ENCODE peak calls at places on chromosomes 7 and 10, in four cellular contexts. One of them, this sample, is unnamed.

GRCh38 chr10:76743169-76743568 is 894.4 kb downstream of the KCNMA1 start:
- DNase-seq in transverse colon: no peak
- DNase-seq in stomach: no peak
- DNase-seq in breast epithelium: no peak
- DNase-seq in this sample: no peak

GRCh38 chr7:47354831-47355541 is 226.9 kb downstream of the TNS3 start:
- DNase-seq in transverse colon: peak; percentile 94
- DNase-seq in stomach: peak; percentile 83
- DNase-seq in breast epithelium: no peak
- DNase-seq in this sample: no peak

GRCh38 chr10:100075426-100076220 is 6.0 kb downstream of the CPN1 start:
- DNase-seq in transverse colon: no peak
- DNase-seq in stomach: no peak
- DNase-seq in breast epithelium: no peak
- DNase-seq in this sample: no peak

GRCh38 chr7:128459394-128459878 is 3.8 kb downstream of the HILPDA start:
- DNase-seq in transverse colon: peak; percentile 77
- DNase-seq in stomach: peak; percentile 71
- DNase-seq in breast epithelium: peak; percentile 63
- DNase-seq in this sample: no peak

GRCh38 chr10:98608417-98608816 is 161.7 kb upstream of the HPS1 start:
- DNase-seq in transverse colon: peak; percentile 20
- DNase-seq in stomach: no peak
- DNase-seq in breast epithelium: no peak
- DNase-seq in this sample: no peak

GRCh38 chr7:102434039-102434481 is 685 bp downstream of the ORAI2 start:
- DNase-seq in transverse colon: no peak
- DNase-seq in stomach: no peak
- DNase-seq in breast epithelium: no peak
- DNase-seq in this sample: no peak

GRCh38 chr10:70321897-70322890 is 38.4 kb upstream of the NPFFR1 start:
- DNase-seq in transverse colon: no peak
- DNase-seq in stomach: no peak
- DNase-seq in breast epithelium: no peak
- DNase-seq in this sample: no peak

GRCh38 chr10:2121944-2122343 is 384.6 kb upstream of the ADARB2 start:
- DNase-seq in transverse colon: no peak
- DNase-seq in stomach: no peak
- DNase-seq in breast epithelium: no peak
- DNase-seq in this sample: peak; percentile 12

GRCh38 chr7:74583630-74584029 is 73.9 kb upstream of the GTF2I start:
- DNase-seq in transverse colon: no peak
- DNase-seq in stomach: no peak
- DNase-seq in breast epithelium: no peak
- DNase-seq in this sample: no peak

GRCh38 chr10:23364378-23364777 is 19.8 kb upstream of the C10orf67 start:
- DNase-seq in transverse colon: no peak
- DNase-seq in stomach: no peak
- DNase-seq in breast epithelium: no peak
- DNase-seq in this sample: no peak

GRCh38 chr7:131223151-131223550 is 104.5 kb upstream of the MKLN1 start:
- DNase-seq in transverse colon: no peak
- DNase-seq in stomach: no peak
- DNase-seq in breast epithelium: no peak
- DNase-seq in this sample: no peak

GRCh38 chr7:131218727-131219128 is 108.9 kb upstream of the MKLN1 start:
- DNase-seq in transverse colon: no peak
- DNase-seq in stomach: no peak
- DNase-seq in breast epithelium: no peak
- DNase-seq in this sample: no peak

GRCh38 chr7:131221061-131221460 is 106.6 kb upstream of the MKLN1 start:
- DNase-seq in transverse colon: no peak
- DNase-seq in stomach: no peak
- DNase-seq in breast epithelium: no peak
- DNase-seq in this sample: peak; percentile 60

GRCh38 chr7:131222171-131222570 is 105.5 kb upstream of the MKLN1 start:
- DNase-seq in transverse colon: no peak
- DNase-seq in stomach: no peak
- DNase-seq in breast epithelium: no peak
- DNase-seq in this sample: peak; percentile 34

GRCh38 chr7:131219277-131220041 is 108.2 kb upstream of the MKLN1 start:
- DNase-seq in transverse colon: peak; percentile 24
- DNase-seq in stomach: no peak
- DNase-seq in breast epithelium: peak; percentile 29
- DNase-seq in this sample: no peak
- TF ChIP-seq POLR2AphosphoS5 in transverse colon: no peak
- TF ChIP-seq POLR2AphosphoS5 in stomach: no peak
- TF ChIP-seq POLR2AphosphoS5 in breast epithelium: no peak
- TF ChIP-seq POLR2AphosphoS5 in this sample: peak; percentile 32

GRCh38 chr10:89022734-89023133 is 32.1 kb downstream of the FAS start:
- DNase-seq in transverse colon: no peak
- DNase-seq in stomach: no peak
- DNase-seq in breast epithelium: no peak
- DNase-seq in this sample: no peak

GRCh38 chr10:89025453-89025852 is 34.9 kb downstream of the FAS start:
- DNase-seq in transverse colon: no peak
- DNase-seq in stomach: no peak
- DNase-seq in breast epithelium: no peak
- DNase-seq in this sample: no peak

GRCh38 chr10:89019589-89020327 is 29.2 kb downstream of the FAS start:
- DNase-seq in transverse colon: no peak
- DNase-seq in stomach: no peak
- DNase-seq in breast epithelium: no peak
- DNase-seq in this sample: no peak
- TF ChIP-seq POLR2A in transverse colon: no peak
- TF ChIP-seq POLR2A in stomach: no peak
- TF ChIP-seq POLR2A in breast epithelium: no peak
- TF ChIP-seq POLR2A in this sample: no peak

GRCh38 chr10:114682121-114682520 is 24.0 kb upstream of the ABLIM1 start:
- DNase-seq in transverse colon: no peak
- DNase-seq in stomach: no peak
- DNase-seq in breast epithelium: no peak
- DNase-seq in this sample: no peak

GRCh38 chr10:114681542-114681941 is 23.5 kb upstream of the ABLIM1 start:
- DNase-seq in transverse colon: no peak
- DNase-seq in stomach: no peak
- DNase-seq in breast epithelium: no peak
- DNase-seq in this sample: no peak

GRCh38 chr10:114683162-114683561 is 25.1 kb upstream of the ABLIM1 start:
- DNase-seq in transverse colon: no peak
- DNase-seq in stomach: no peak
- DNase-seq in breast epithelium: peak; percentile 36
- DNase-seq in this sample: no peak

GRCh38 chr10:114683593-114683992 is 25.5 kb upstream of the ABLIM1 start:
- DNase-seq in transverse colon: no peak
- DNase-seq in stomach: no peak
- DNase-seq in breast epithelium: no peak
- DNase-seq in this sample: no peak

GRCh38 chr10:114682532-114682931 is 24.5 kb upstream of the ABLIM1 start:
- DNase-seq in transverse colon: no peak
- DNase-seq in stomach: no peak
- DNase-seq in breast epithelium: no peak
- DNase-seq in this sample: no peak
- H3K4me3 ChIP-seq in transverse colon: no peak overlapping the region
- H3K4me3 ChIP-seq in stomach: no peak overlapping the region
- H3K4me3 ChIP-seq in breast epithelium: peak overlapping the region; percentile 28
- H3K4me3 ChIP-seq in this sample: peak overlapping the region; percentile 45

DNA sequence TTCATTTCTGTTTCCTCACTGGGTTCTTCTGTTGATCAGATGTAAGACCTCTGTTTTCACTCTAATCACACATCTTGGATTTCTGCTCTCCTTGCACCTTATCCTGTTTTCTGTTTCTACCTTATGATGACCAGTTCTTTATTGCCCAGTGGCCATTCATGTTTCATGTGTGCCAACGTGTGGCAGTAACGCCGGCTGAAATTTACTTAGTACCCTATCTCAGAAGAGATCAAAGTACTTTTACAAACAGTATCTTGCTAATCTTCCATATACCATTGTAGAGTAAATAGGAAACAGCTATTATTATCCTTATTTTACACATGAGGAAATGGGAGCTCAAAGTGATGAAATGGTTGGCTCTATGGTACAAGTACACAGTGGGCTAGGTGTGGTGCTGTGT is 74.0 kb downstream of the GATA3 start:
- DNase-seq in transverse colon: no peak
- DNase-seq in stomach: no peak
- DNase-seq in breast epithelium: no peak
- DNase-seq in this sample: no peak
- TF ChIP-seq POLR2AphosphoS5 in transverse colon: no peak
- TF ChIP-seq POLR2AphosphoS5 in stomach: no peak
- TF ChIP-seq POLR2AphosphoS5 in breast epithelium: no peak
- TF ChIP-seq POLR2AphosphoS5 in this sample: no peak

GRCh38 chr7:39623312-39624201 is at the start of gene RALA:
- DNase-seq in transverse colon: peak; percentile 95
- DNase-seq in stomach: peak; percentile 90
- DNase-seq in breast epithelium: peak; percentile 89
- DNase-seq in this sample: peak; percentile 95
- TF ChIP-seq POLR2A in transverse colon: peak; percentile 85
- TF ChIP-seq POLR2A in stomach: peak; percentile 31
- TF ChIP-seq POLR2A in breast epithelium: peak; percentile 76
- TF ChIP-seq POLR2A in this sample: no peak

GRCh38 chr10:83222832-83223742 is 916.2 kb upstream of the GHITM start:
- DNase-seq in transverse colon: no peak
- DNase-seq in stomach: no peak
- DNase-seq in breast epithelium: no peak
- DNase-seq in this sample: no peak

GRCh38 chr10:83225781-83226180 is 913.5 kb upstream of the GHITM start:
- DNase-seq in transverse colon: no peak
- DNase-seq in stomach: no peak
- DNase-seq in breast epithelium: no peak
- DNase-seq in this sample: no peak

GRCh38 chr10:83218205-83218604 is 921.1 kb upstream of the GHITM start:
- DNase-seq in transverse colon: no peak
- DNase-seq in stomach: no peak
- DNase-seq in breast epithelium: no peak
- DNase-seq in this sample: no peak

DNA sequence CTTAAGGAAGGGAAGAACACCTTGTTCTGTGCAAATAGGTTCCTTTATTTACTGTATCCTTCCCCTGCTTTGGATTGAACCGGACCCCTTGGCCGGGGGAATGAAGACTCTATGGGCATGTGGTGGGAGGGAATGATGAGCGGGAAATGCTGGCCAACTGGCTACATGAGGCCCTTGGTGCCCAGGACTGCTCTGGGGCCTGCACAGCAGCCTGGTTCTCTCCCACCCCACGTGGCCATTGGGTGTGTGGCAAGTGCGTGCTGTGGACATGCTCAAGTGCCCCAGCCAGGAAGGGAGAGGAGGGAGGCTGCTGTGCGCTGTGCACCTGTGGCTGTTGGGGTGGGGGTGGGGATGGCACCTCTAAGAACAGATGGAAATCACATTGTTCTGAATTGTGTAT is 917.0 kb upstream of the GHITM start:
- DNase-seq in transverse colon: no peak
- DNase-seq in stomach: no peak
- DNase-seq in breast epithelium: no peak
- DNase-seq in this sample: no peak
- H3K4me3 ChIP-seq in transverse colon: no peak overlapping the region
- H3K4me3 ChIP-seq in stomach: no peak overlapping the region
- H3K4me3 ChIP-seq in breast epithelium: no peak overlapping the region
- H3K4me3 ChIP-seq in this sample: no peak overlapping the region